ENCODE peak calls at places on chromosomes 3 and 15, in five cellular contexts. Z, J, R, S and B are unnamed samples.

GRCh38 chr3:59899068-59899467 is 849.2 kb upstream of the CFAP20DC start:
- DNase-seq in Z (no peak), J (no peak), R (no peak), S (no peak), B (no peak)

GRCh38 chr3:76565496-76566210 is 474.2 kb upstream of the ROBO2 start:
- DNase-seq in Z (no peak), J (no peak), R (no peak), S (peak; percentile 23), B (no peak)

GRCh38 chr15:69410290-69410874 is 3.8 kb upstream of the KIF23 start:
- DNase-seq in Z (peak; percentile 70), J (peak; percentile 79), R (no peak), S (peak; percentile 58), B (peak; percentile 56)

GRCh38 chr15:68023307-68024101 is 30.6 kb upstream of the PIAS1 start:
- DNase-seq in Z (no peak), J (no peak), R (no peak), S (no peak), B (no peak)

GRCh38 chr15:59801649-59802048 is 112.5 kb upstream of the BNIP2 start:
- DNase-seq in Z (no peak), J (peak; percentile 51), R (no peak), S (no peak), B (no peak)

GRCh38 chr15:31510003-31510402 is 183.4 kb downstream of the KLF13 start:
- DNase-seq in Z (no peak), J (no peak), R (no peak), S (no peak), B (no peak)

GRCh38 chr3:66411436-66411835 is 89.4 kb downstream of the LRIG1 start:
- DNase-seq in Z (no peak), J (no peak), R (no peak), S (no peak), B (no peak)

GRCh38 chr3:107969525-107969924 is 121.3 kb downstream of the CD47 start:
- DNase-seq in Z (no peak), J (no peak), R (no peak), S (no peak), B (no peak)

GRCh38 chr3:107956991-107957467 is 133.8 kb downstream of the CD47 start:
- DNase-seq in Z (peak; percentile 43), J (no peak), R (no peak), S (no peak), B (peak; percentile 72)

GRCh38 chr3:27943106-27943505 is 221.0 kb upstream of the EOMES start:
- DNase-seq in Z (peak; percentile 13), J (peak; percentile 23), R (no peak), S (no peak), B (no peak)